ENCODE peak calls at places on chromosomes 4 and X, in six cellular contexts. One of them, this sample, is unnamed.

GRCh38 chr4:98658287-98659105 is at the start of gene TSPAN5:
- DNase-seq in HFFc6: peak
- DNase-seq in CD8-positive, alpha-beta T cell: peak
- DNase-seq in OCI-LY7: peak
- DNase-seq in left ventricle myocardium inferior: peak
- DNase-seq in fibroblast of lung: peak
- DNase-seq in this sample: peak

GRCh38 chr4:112075129-112075753 is 70.0 kb upstream of the FAM241A start:
- DNase-seq in fibroblast of lung: peak
- DNase-seq in CD8-positive, alpha-beta T cell: no peak
- DNase-seq in left ventricle myocardium inferior: no peak
- DNase-seq in HFFc6: peak
- DNase-seq in OCI-LY7: peak
- DNase-seq in this sample: no peak

GRCh38 chr4:114464873-114465272 is 133.7 kb upstream of the UGT8 start:
- DNase-seq in left ventricle myocardium inferior: no peak
- DNase-seq in HFFc6: peak
- DNase-seq in CD8-positive, alpha-beta T cell: no peak
- DNase-seq in fibroblast of lung: peak
- DNase-seq in OCI-LY7: no peak
- DNase-seq in this sample: no peak

GRCh38 chr4:2253160-2254084 is 8.5 kb downstream of the MXD4 start:
- DNase-seq in fibroblast of lung: no peak
- DNase-seq in CD8-positive, alpha-beta T cell: no peak
- DNase-seq in left ventricle myocardium inferior: peak
- DNase-seq in OCI-LY7: no peak
- DNase-seq in HFFc6: no peak
- DNase-seq in this sample: peak

GRCh38 chr4:54754394-54754793 is 96.6 kb downstream of the KIT start:
- DNase-seq in left ventricle myocardium inferior: no peak
- DNase-seq in HFFc6: no peak
- DNase-seq in CD8-positive, alpha-beta T cell: no peak
- DNase-seq in fibroblast of lung: no peak
- DNase-seq in OCI-LY7: no peak
- DNase-seq in this sample: no peak

GRCh38 chr4:106864231-106864630 is 171.9 kb downstream of the DKK2 start:
- DNase-seq in fibroblast of lung: peak
- DNase-seq in left ventricle myocardium inferior: no peak
- DNase-seq in HFFc6: peak
- DNase-seq in CD8-positive, alpha-beta T cell: no peak
- DNase-seq in OCI-LY7: no peak
- DNase-seq in this sample: no peak

GRCh38 chrX:107826286-107827136 is 845 bp downstream of the MID2 start:
- DNase-seq in fibroblast of lung: peak
- DNase-seq in OCI-LY7: no peak
- DNase-seq in HFFc6: peak
- DNase-seq in CD8-positive, alpha-beta T cell: peak
- DNase-seq in left ventricle myocardium inferior: peak
- DNase-seq in this sample: peak

GRCh38 chr4:100895572-100896197 is 377.9 kb upstream of the EMCN start:
- DNase-seq in fibroblast of lung: no peak
- DNase-seq in OCI-LY7: peak
- DNase-seq in HFFc6: no peak
- DNase-seq in CD8-positive, alpha-beta T cell: no peak
- DNase-seq in left ventricle myocardium inferior: no peak
- DNase-seq in this sample: no peak

GRCh38 chrX:1592128-1592862 is 891 bp downstream of the AKAP17A start:
- DNase-seq in CD8-positive, alpha-beta T cell: no peak
- DNase-seq in OCI-LY7: peak
- DNase-seq in left ventricle myocardium inferior: no peak
- DNase-seq in HFFc6: no peak
- DNase-seq in fibroblast of lung: peak
- DNase-seq in this sample: peak

GRCh38 chrX:112818114-112819012 is 22.3 kb downstream of the AMOT start:
- DNase-seq in fibroblast of lung: no peak
- DNase-seq in left ventricle myocardium inferior: peak
- DNase-seq in CD8-positive, alpha-beta T cell: no peak
- DNase-seq in HFFc6: no peak
- DNase-seq in OCI-LY7: no peak
- DNase-seq in this sample: no peak

GRCh38 chr4:118918388-118918787 is 29.7 kb downstream of the SYNPO2 start:
- DNase-seq in fibroblast of lung: peak
- DNase-seq in CD8-positive, alpha-beta T cell: no peak
- DNase-seq in OCI-LY7: no peak
- DNase-seq in HFFc6: peak
- DNase-seq in left ventricle myocardium inferior: no peak
- DNase-seq in this sample: no peak

GRCh38 chr4:25029479-25030282 is 1.1 kb downstream of the LGI2 start:
- DNase-seq in OCI-LY7: no peak
- DNase-seq in CD8-positive, alpha-beta T cell: no peak
- DNase-seq in fibroblast of lung: no peak
- DNase-seq in left ventricle myocardium inferior: no peak
- DNase-seq in HFFc6: no peak
- DNase-seq in this sample: no peak

GRCh38 chrX:140091276-140091886 is 126.1 kb upstream of the CXorf66 start:
- DNase-seq in OCI-LY7: no peak
- DNase-seq in HFFc6: no peak
- DNase-seq in CD8-positive, alpha-beta T cell: no peak
- DNase-seq in left ventricle myocardium inferior: peak
- DNase-seq in fibroblast of lung: peak
- DNase-seq in this sample: peak
- TF ChIP-seq CTCF in OCI-LY7: no peak
- TF ChIP-seq CTCF in HFFc6: no peak
- TF ChIP-seq CTCF in CD8-positive, alpha-beta T cell: no peak
- TF ChIP-seq CTCF in left ventricle myocardium inferior: peak
- TF ChIP-seq CTCF in fibroblast of lung: no peak
- TF ChIP-seq CTCF in this sample: no peak

DNA sequence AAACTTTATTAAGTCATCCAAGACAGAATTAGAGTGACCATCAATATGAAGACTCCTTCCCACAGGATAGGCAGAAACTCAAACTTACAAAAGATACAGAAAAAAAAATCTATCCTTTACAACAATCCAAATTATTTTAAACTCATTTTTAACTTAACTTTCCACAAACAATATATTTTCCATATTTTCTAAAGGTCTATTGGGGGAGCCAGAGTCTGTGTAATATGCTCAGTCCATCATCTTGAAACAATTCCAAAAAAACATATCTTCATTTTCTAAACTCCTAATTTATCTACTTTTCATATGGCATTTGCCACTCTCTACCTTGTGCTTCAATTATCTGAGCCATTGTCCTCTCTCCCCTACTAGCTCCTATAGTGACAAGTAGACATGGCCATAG is 378.1 kb downstream of the PDGFC start:
- DNase-seq in OCI-LY7: no peak
- DNase-seq in CD8-positive, alpha-beta T cell: no peak
- DNase-seq in left ventricle myocardium inferior: no peak
- DNase-seq in HFFc6: no peak
- DNase-seq in fibroblast of lung: no peak
- DNase-seq in this sample: no peak
- TF ChIP-seq CTCF in OCI-LY7: no peak
- TF ChIP-seq CTCF in CD8-positive, alpha-beta T cell: no peak
- TF ChIP-seq CTCF in left ventricle myocardium inferior: no peak
- TF ChIP-seq CTCF in HFFc6: peak
- TF ChIP-seq CTCF in fibroblast of lung: peak
- TF ChIP-seq CTCF in this sample: no peak

DNA sequence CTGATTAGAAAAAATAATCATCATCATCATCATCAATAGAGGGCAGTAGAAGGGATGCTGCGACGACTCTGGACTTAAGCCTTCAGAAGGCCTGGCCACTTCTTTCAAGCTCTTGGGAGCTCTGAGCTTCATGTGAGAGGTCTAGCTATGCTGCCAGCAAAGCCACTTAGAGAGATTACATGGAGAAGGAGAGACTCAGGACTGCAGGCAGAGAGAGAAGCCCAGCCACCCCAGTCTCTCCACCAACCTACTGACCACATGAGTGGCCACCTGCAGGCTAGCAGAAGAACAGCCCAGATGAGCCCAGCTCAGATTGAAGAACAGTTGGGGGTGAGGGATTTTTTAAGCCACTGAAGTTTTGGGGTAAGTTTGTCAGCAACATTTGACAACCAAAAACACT is 17.1 kb upstream of the TMEM150C start:
- DNase-seq in HFFc6: no peak
- DNase-seq in CD8-positive, alpha-beta T cell: no peak
- DNase-seq in OCI-LY7: no peak
- DNase-seq in fibroblast of lung: no peak
- DNase-seq in left ventricle myocardium inferior: no peak
- DNase-seq in this sample: no peak
- TF ChIP-seq CTCF in HFFc6: peak
- TF ChIP-seq CTCF in CD8-positive, alpha-beta T cell: no peak
- TF ChIP-seq CTCF in OCI-LY7: no peak
- TF ChIP-seq CTCF in fibroblast of lung: peak
- TF ChIP-seq CTCF in left ventricle myocardium inferior: no peak
- TF ChIP-seq CTCF in this sample: no peak

DNA sequence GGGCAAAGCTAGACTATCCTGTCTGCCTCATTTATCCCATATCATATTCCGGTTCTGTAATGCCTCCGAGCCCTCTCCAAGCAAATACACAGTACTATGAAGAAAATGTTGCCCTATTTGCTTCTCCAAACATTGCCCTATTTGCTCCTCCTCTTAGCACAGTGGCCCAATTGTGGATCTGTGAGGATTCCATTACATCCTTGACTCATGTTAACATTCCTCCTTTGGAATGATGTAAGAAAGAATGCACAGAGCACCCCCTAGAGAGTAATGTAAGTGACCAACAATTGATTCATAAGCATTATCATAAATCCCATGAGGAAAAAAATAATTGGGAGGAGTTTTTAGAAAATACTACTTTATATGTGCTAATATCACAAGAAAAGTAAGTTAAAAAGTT is 11.3 kb upstream of the BTC start:
- DNase-seq in left ventricle myocardium inferior: no peak
- DNase-seq in HFFc6: peak
- DNase-seq in OCI-LY7: no peak
- DNase-seq in CD8-positive, alpha-beta T cell: no peak
- DNase-seq in fibroblast of lung: peak
- DNase-seq in this sample: no peak
- TF ChIP-seq CTCF in left ventricle myocardium inferior: no peak
- TF ChIP-seq CTCF in HFFc6: no peak
- TF ChIP-seq CTCF in OCI-LY7: no peak
- TF ChIP-seq CTCF in CD8-positive, alpha-beta T cell: no peak
- TF ChIP-seq CTCF in fibroblast of lung: no peak
- TF ChIP-seq CTCF in this sample: no peak

GRCh38 chrX:55206152-55206941 is 13.8 kb upstream of the PAGE5 start:
- DNase-seq in OCI-LY7: no peak
- DNase-seq in left ventricle myocardium inferior: no peak
- DNase-seq in fibroblast of lung: no peak
- DNase-seq in HFFc6: no peak
- DNase-seq in CD8-positive, alpha-beta T cell: no peak
- DNase-seq in this sample: no peak

GRCh38 chrX:55210931-55211677 is 9.0 kb upstream of the PAGE5 start:
- DNase-seq in CD8-positive, alpha-beta T cell: no peak
- DNase-seq in HFFc6: no peak
- DNase-seq in OCI-LY7: no peak
- DNase-seq in fibroblast of lung: no peak
- DNase-seq in left ventricle myocardium inferior: no peak
- DNase-seq in this sample: no peak
- TF ChIP-seq CTCF in CD8-positive, alpha-beta T cell: no peak
- TF ChIP-seq CTCF in HFFc6: no peak
- TF ChIP-seq CTCF in OCI-LY7: no peak
- TF ChIP-seq CTCF in fibroblast of lung: no peak
- TF ChIP-seq CTCF in left ventricle myocardium inferior: no peak
- TF ChIP-seq CTCF in this sample: no peak

DNA sequence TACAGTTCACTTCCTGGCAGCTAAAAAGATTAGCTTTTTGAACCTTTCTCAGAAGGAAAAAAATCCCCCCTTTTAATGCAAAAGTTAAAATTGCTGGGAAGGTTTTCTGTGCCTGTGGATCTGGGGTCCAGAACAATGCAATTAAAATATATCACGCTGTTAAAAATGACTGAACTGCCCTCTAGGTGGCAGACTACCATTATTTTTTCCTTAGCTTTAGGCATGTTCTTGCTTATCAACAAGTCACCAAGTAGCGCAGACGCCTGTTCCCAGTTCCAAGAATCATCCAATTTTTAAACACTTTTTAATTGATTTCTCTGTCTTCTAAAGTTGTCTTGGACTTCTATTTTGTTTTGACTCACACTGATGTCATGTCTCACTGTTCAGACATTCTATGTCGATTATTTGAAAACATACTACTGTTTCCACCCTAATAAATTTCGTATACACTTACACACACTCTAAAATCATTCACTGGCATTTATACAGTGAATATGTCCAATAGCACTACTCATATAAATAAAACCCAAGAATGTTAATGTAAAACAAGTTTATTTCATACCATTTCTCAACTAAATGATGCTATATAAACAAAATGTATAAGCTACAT is 661.6 kb downstream of the RAPGEF2 start:
- DNase-seq in CD8-positive, alpha-beta T cell: no peak
- DNase-seq in OCI-LY7: peak
- DNase-seq in HFFc6: peak
- DNase-seq in left ventricle myocardium inferior: no peak
- DNase-seq in fibroblast of lung: peak
- DNase-seq in this sample: no peak
- TF ChIP-seq CTCF in CD8-positive, alpha-beta T cell: no peak
- TF ChIP-seq CTCF in OCI-LY7: peak
- TF ChIP-seq CTCF in HFFc6: peak
- TF ChIP-seq CTCF in left ventricle myocardium inferior: peak
- TF ChIP-seq CTCF in fibroblast of lung: peak
- TF ChIP-seq CTCF in this sample: no peak

DNA sequence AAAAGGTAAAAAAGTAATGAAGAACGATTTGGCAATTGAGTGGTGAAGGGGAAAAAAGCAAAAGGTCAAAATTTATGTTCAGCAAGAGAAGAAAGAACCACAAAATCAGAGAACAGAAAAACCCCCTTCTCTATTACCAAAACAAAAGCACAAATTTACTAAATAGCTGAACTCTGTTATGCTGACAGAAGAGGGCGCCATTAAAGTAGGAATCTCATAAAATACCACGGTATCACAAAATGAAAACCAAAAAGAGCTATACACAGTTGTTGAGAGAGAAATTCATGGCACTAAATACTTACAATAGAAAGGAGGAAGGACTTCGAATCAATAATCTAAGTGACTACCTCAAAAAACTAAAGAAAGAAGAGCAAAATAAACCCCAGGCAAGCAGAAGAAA is 69.6 kb upstream of the CXorf66 start:
- DNase-seq in CD8-positive, alpha-beta T cell: no peak
- DNase-seq in fibroblast of lung: no peak
- DNase-seq in left ventricle myocardium inferior: no peak
- DNase-seq in HFFc6: no peak
- DNase-seq in OCI-LY7: peak
- DNase-seq in this sample: no peak
- TF ChIP-seq CTCF in CD8-positive, alpha-beta T cell: no peak
- TF ChIP-seq CTCF in fibroblast of lung: no peak
- TF ChIP-seq CTCF in left ventricle myocardium inferior: no peak
- TF ChIP-seq CTCF in HFFc6: peak
- TF ChIP-seq CTCF in OCI-LY7: peak
- TF ChIP-seq CTCF in this sample: no peak

DNA sequence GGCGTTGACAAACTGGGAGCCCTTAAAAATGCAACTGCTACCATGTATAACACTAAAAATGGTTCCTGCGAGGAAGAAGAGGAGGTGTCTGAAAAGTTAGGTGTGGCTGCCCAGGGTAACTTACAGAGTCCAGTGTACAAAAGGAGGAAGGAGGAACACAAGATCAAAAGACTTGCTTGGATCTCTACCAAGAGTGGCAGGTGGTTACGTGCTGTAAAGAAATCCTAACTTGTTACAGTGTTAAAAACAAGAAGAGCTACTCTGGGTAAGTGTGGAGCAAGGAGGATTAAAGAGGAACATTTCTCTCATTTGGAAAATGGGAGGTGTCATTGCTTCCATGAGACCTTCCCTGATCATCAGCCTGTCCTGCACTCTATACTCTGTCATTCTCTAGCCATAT is 242.0 kb downstream of the PTTG2 start:
- DNase-seq in HFFc6: no peak
- DNase-seq in left ventricle myocardium inferior: no peak
- DNase-seq in OCI-LY7: no peak
- DNase-seq in fibroblast of lung: no peak
- DNase-seq in CD8-positive, alpha-beta T cell: no peak
- DNase-seq in this sample: no peak
- TF ChIP-seq CTCF in HFFc6: no peak
- TF ChIP-seq CTCF in left ventricle myocardium inferior: no peak
- TF ChIP-seq CTCF in OCI-LY7: no peak
- TF ChIP-seq CTCF in fibroblast of lung: no peak
- TF ChIP-seq CTCF in CD8-positive, alpha-beta T cell: no peak
- TF ChIP-seq CTCF in this sample: no peak